ENCODE peak calls at places on chromosomes 5 and 9, in five cellular contexts. R, P, X, W and H are unnamed samples.

GRCh38 chr9:21708225-21708624 is 94.2 kb upstream of the MTAP start:
- DNase-seq in P (no peak), X (no peak), W (no peak), R (no peak), H (no peak)

GRCh38 chr5:146365618-146366017 is 27.0 kb downstream of the POU4F3 start:
- DNase-seq in P (no peak), W (no peak), X (no peak), R (no peak), H (no peak)

GRCh38 chr5:131672791-131673190 is 37.8 kb upstream of the RAPGEF6 start:
- DNase-seq in W (no peak), X (no peak), P (no peak), R (no peak), H (no peak)

GRCh38 chr5:150377964-150378694 is 20.6 kb downstream of the TCOF1 start:
- DNase-seq in P (no peak), X (no peak), R (peak), W (no peak), H (no peak)

GRCh38 chr5:8843766-8844165 is 702.1 kb downstream of the SEMA5A start:
- DNase-seq in R (no peak), P (no peak), W (no peak), X (no peak), H (no peak)

GRCh38 chr5:114055318-114055788 is 306.5 kb upstream of the KCNN2 start:
- DNase-seq in X (peak), P (peak), W (peak), R (peak), H (peak)

GRCh38 chr5:91311697-91312501 is 71.2 kb downstream of the ARRDC3 start:
- DNase-seq in W (no peak), R (peak), X (no peak), P (peak), H (no peak)

GRCh38 chr9:1051286-1052118 is 1.3 kb downstream of the DMRT2 start:
- DNase-seq in R (peak), X (peak), P (no peak), W (peak), H (peak)

GRCh38 chr9:135743546-135744332 is 41.8 kb downstream of the KCNT1 start:
- DNase-seq in W (no peak), P (no peak), X (no peak), R (no peak), H (no peak)

GRCh38 chr9:89038354-89039091 is 47.3 kb downstream of the S1PR3 start:
- DNase-seq in X (no peak), P (no peak), W (no peak), R (no peak), H (no peak)

GRCh38 chr9:121776009-121776738 is 124.7 kb downstream of the DAB2IP start:
- DNase-seq in X (no peak), R (no peak), W (no peak), P (no peak), H (no peak)

GRCh38 chr9:121773954-121774714 is 122.7 kb downstream of the DAB2IP start:
- DNase-seq in X (no peak), R (no peak), W (no peak), P (no peak), H (no peak)

GRCh38 chr9:121776739-121777637 is 125.6 kb downstream of the DAB2IP start:
- DNase-seq in P (no peak), X (no peak), W (no peak), R (no peak), H (no peak)

GRCh38 chr9:121773286-121773953 is 122.0 kb downstream of the DAB2IP start:
- DNase-seq in R (no peak), X (no peak), W (no peak), P (no peak), H (no peak)

DNA sequence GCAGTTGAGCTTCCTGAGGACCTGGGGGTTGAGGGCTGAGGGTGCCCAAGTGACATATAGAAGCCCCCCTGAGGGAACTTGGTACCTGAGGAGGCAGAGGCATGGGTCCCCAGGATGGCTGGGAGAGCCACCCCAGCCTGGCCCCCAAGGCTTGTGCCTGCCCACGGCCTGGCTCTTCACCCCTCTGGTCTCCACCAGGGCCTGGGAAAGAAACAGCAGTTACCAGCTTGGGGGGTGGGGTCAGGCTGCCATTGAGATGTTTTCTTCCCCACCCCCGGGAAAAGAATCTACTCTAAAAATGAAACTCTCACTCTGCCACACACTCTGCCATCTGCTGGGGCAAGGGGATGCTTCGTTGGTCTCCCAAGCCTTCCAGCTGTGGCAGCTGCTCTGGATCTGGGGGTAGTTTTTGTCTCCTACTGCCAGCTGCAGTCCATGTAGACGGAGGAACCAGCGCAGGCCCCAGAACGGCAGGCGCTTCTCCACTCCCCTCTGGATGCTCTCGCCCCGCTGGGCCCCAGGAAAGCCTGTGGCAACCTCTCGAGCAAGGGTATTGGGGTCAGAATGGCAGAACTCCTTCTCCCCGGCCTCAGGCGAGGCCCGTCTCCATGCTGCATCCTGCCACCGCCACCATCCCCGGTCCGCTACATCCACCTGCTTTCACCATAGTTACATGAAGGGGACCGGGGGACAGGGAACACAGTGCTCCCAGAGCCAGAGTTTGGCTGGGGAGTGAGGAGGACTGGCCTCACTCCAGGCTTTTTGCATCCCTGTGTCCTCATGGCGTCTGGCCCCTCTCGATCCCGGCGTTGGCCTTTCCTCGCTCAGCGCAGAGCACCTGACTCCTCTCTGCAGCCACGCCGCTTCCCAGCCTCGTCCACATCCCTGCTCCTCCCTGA is 123.5 kb downstream of the DAB2IP start:
- DNase-seq in P (no peak), X (no peak), W (no peak), R (no peak), H (no peak)
- TF ChIP-seq CTCF in P (no peak), X (no peak), W (no peak), R (no peak), H (no peak)

GRCh38 chr9:10230512-10230911 is 382.3 kb downstream of the PTPRD start:
- DNase-seq in X (no peak), R (no peak), P (no peak), W (no peak), H (no peak)
- TF ChIP-seq CTCF in X (no peak), R (no peak), P (no peak), W (no peak), H (no peak)

DNA sequence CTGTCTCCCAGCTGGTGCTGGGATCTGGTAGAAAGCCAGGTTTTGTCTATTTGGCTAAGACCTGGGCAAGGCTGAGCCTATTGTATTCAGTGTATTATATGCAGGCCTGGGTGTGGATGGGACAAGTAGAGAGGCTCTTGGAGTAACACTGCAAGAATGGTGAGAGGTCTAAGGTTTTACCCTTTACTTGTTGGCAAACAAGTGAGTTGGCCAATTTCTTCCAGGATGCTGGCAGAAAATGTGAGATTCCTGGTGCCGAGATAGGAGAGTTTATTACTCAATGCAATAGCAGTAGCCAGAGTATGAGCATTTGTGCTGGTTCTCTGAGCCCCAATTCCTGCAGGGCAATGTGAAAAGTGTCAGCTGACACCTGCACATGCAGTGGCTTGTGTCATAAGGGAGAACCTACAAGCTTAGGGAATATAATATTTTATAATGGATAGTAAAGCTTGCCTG is 141.7 kb upstream of the PRLR start:
- DNase-seq in W (no peak), R (no peak), P (no peak), X (no peak), H (no peak)
- TF ChIP-seq CTCF in W (no peak), R (no peak), P (no peak), X (no peak), H (no peak)

GRCh38 chr5:107301959-107302840 is 368.5 kb downstream of the EFNA5 start:
- DNase-seq in W (no peak), R (no peak), X (no peak), P (no peak), H (no peak)
- TF ChIP-seq CTCF in W (no peak), R (no peak), X (no peak), P (no peak), H (no peak)